ENCODE peak calls at places on chromosomes 13 and 19, in seven cellular contexts. Y, Q, S, L, N, B and A are unnamed samples.

GRCh38 chr13:51895906-51896888 is 34.4 kb downstream of the CCDC70 start:
- DNase-seq in Y (peak), Q (peak), S (peak), L (peak), N (no peak), B (no peak), A (no peak)

GRCh38 chr19:48120505-48120904 is 9.9 kb upstream of the PLA2G4C start:
- DNase-seq in Y (no peak), Q (peak), S (no peak), L (no peak), N (no peak), B (no peak), A (no peak)

GRCh38 chr19:54882758-54883157 is 8.7 kb downstream of the FCAR start:
- DNase-seq in Y (no peak), Q (no peak), S (no peak), L (no peak), N (no peak), B (no peak), A (no peak)

GRCh38 chr19:45766293-45766918 is 2.6 kb downstream of the SIX5 start:
- DNase-seq in Y (no peak), Q (no peak), S (no peak), L (no peak), N (no peak), B (no peak), A (no peak)

GRCh38 chr13:92575782-92576181 is 650.8 kb upstream of the GPC6 start:
- DNase-seq in Y (no peak), Q (no peak), S (no peak), L (no peak), N (no peak), B (no peak), A (no peak)

GRCh38 chr19:54096642-54097106 is 3.9 kb downstream of the OSCAR start:
- DNase-seq in Y (no peak), Q (peak), S (no peak), L (no peak), N (no peak), B (no peak), A (no peak)

GRCh38 chr19:39203372-39204341 is at the start of gene SYCN:
- DNase-seq in Y (no peak), Q (no peak), S (no peak), L (no peak), N (no peak), B (no peak), A (no peak)

GRCh38 chr13:113928701-113929627 is 44.9 kb downstream of the C13orf46 start:
- DNase-seq in Y (no peak), Q (peak), S (no peak), L (peak), N (no peak), B (peak), A (no peak)

GRCh38 chr13:18953139-18953930 is 228.3 kb downstream of the TUBA3C start:
- DNase-seq in Y (no peak), Q (no peak), S (no peak), L (no peak), N (no peak), B (no peak), A (no peak)

GRCh38 chr13:99311748-99312492 is 4.7 kb upstream of the GPR183 start:
- DNase-seq in Y (no peak), Q (peak), S (no peak), L (no peak), N (no peak), B (no peak), A (no peak)

GRCh38 chr19:50908311-50908710 is 2.9 kb downstream of the KLK4 start:
- DNase-seq in Y (no peak), Q (no peak), S (no peak), L (no peak), N (no peak), B (no peak), A (no peak)
- H3K27ac ChIP-seq in Y (no peak), Q (no peak), S (no peak), L (no peak), N (no peak), B (no peak), A (no peak)

DNA sequence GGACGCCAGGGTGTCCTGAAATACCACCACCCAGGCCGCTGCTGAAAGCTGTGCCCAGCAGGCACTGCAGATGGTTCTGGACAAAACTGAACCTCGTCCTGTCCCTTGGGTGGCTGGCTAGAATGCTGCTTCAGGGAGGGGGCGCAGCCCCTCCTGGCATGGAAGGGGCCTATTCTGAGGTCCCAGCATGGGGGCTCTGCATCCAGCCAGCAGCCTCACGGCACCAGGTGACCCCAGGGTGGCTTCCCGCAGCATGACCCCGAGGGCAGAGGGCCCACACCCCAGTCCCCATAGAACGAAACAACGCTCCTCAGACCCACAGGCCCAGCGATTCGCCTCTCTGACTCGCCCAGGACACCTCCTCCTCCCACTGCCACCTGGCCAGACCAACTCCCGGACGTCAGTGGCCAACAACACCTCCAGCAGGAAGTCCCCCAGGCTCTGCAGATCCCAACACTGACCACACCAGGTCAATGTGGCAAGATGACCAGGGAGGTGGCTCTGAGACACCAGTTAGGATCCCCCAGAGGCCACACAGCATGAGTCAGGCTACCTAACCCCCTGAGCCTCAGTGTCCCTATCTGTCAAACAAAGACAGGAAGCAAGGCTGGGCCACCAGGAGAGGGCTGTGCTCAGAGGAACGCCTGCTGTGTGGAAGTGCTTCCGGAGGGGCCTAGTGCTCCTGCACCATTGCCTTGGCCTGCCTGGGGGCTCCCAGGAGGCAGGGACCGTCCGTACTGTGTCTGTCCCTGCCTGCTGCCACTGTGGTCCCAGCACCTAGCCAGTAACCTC is 6.1 kb downstream of the MKNK2 start:
- DNase-seq in Y (no peak), Q (no peak), S (no peak), L (no peak), N (no peak), B (no peak), A (no peak)
- H3K27ac ChIP-seq in Y (no peak), Q (no peak), S (no peak), L (no peak), N (peak), B (peak), A (no peak)

DNA sequence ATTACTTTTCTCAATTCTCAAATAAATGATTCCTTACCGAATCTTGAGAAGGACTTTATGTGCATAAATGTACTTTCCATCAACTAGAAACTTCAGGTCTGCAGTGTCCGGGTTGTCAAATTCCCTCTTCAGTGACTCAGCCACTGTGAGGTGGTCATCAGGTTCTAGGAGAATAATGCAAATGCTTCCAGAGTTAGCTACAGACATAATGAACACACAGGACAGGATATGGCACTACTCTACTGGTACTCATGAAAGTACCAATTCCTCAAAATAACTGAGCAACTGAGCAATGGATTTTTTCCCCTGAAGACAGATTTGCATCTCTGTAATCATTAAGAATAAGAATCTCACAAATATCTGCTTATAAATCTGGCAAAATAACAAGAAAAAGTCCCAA is 31.2 kb downstream of the RCBTB2 start:
- DNase-seq in Y (no peak), Q (no peak), S (no peak), L (no peak), N (no peak), B (no peak), A (no peak)
- H3K27ac ChIP-seq in Y (no peak), Q (no peak), S (no peak), L (no peak), N (no peak), B (no peak), A (no peak)

GRCh38 chr19:35066121-35066520 is 24.6 kb downstream of the HPN start:
- DNase-seq in Y (no peak), Q (no peak), S (no peak), L (no peak), N (no peak), B (no peak), A (no peak)

GRCh38 chr19:35066691-35067563 is 25.4 kb downstream of the HPN start:
- DNase-seq in Y (peak), Q (peak), S (peak), L (peak), N (peak), B (peak), A (peak)

GRCh38 chr19:35070471-35070870 is 28.9 kb downstream of the HPN start:
- DNase-seq in Y (no peak), Q (no peak), S (no peak), L (no peak), N (no peak), B (no peak), A (no peak)

GRCh38 chr19:35069706-35070105 is 28.2 kb downstream of the HPN start:
- DNase-seq in Y (no peak), Q (no peak), S (no peak), L (no peak), N (no peak), B (no peak), A (no peak)

GRCh38 chr19:35068941-35069634 is 27.6 kb downstream of the HPN start:
- DNase-seq in Y (no peak), Q (no peak), S (no peak), L (no peak), N (no peak), B (no peak), A (no peak)
- H3K27ac ChIP-seq in Y (no peak), Q (no peak), S (no peak), L (no peak), N (no peak), B (peak), A (no peak)

GRCh38 chr19:4823577-4823976 is 7.9 kb downstream of the TICAM1 start:
- DNase-seq in Y (no peak), Q (no peak), S (no peak), L (no peak), N (no peak), B (no peak), A (no peak)
- H3K27ac ChIP-seq in Y (no peak), Q (no peak), S (no peak), L (no peak), N (no peak), B (no peak), A (no peak)

GRCh38 chr19:23718802-23719201 is 31.8 kb upstream of the ZNF675 start:
- DNase-seq in Y (no peak), Q (no peak), S (no peak), L (no peak), N (no peak), B (no peak), A (no peak)
- H3K27ac ChIP-seq in Y (no peak), Q (no peak), S (no peak), L (no peak), N (no peak), B (no peak), A (no peak)